ENCODE peak calls at places on chromosomes 7 and 10, in ten cellular contexts. A, J, L, Z, O, X, V, N, I and D are unnamed samples.

GRCh38 chr7:137953692-137954470 is 48.0 kb downstream of the CREB3L2 start:
- DNase-seq in A (peak; percentile 84), J (peak; percentile 89), L (peak; percentile 51), Z (peak; percentile 83), O (no peak), X (no peak), V (no peak), N (no peak), I (peak; percentile 35), D (peak; percentile 60)

GRCh38 chr7:5041047-5041446 is 4.6 kb upstream of the RBAK start:
- DNase-seq in A (no peak), J (no peak), L (no peak), Z (no peak), O (no peak), X (no peak), V (no peak), N (no peak), I (no peak), D (no peak)

GRCh38 chr7:44769381-44770209 is 20.9 kb downstream of the ZMIZ2 start:
- DNase-seq in A (peak; percentile 47), J (no peak), L (peak; percentile 41), Z (peak; percentile 53), O (no peak), X (no peak), V (peak; percentile 32), N (no peak), I (peak; percentile 73), D (no peak)

GRCh38 chr10:11884706-11885423 is 61.7 kb downstream of the PROSER2 start:
- DNase-seq in A (no peak), J (no peak), L (peak; percentile 76), Z (no peak), O (peak; percentile 51), X (no peak), V (no peak), N (no peak), I (no peak), D (no peak)

GRCh38 chr7:12731214-12731656 is 43.8 kb downstream of the ARL4A start:
- DNase-seq in A (peak; percentile 36), J (no peak), L (peak; percentile 69), Z (peak; percentile 70), O (no peak), X (peak; percentile 17), V (no peak), N (no peak), I (peak; percentile 38), D (no peak)

GRCh38 chr10:127887497-127888415 is 5.0 kb downstream of the CLRN3 start:
- DNase-seq in A (no peak), J (no peak), L (no peak), Z (no peak), O (no peak), X (no peak), V (no peak), N (no peak), I (no peak), D (no peak)

GRCh38 chr10:91156196-91156595 is 64.3 kb upstream of the PCGF5 start:
- DNase-seq in A (no peak), J (no peak), L (no peak), Z (no peak), O (no peak), X (no peak), V (no peak), N (no peak), I (no peak), D (no peak)

GRCh38 chr10:117137031-117137910 is 799 bp downstream of the VAX1 start:
- DNase-seq in A (no peak), J (peak; percentile 84), L (peak; percentile 45), Z (peak; percentile 16), O (no peak), X (no peak), V (no peak), N (no peak), I (no peak), D (no peak)

GRCh38 chr10:111030042-111030750 is 46.6 kb upstream of the ADRA2A start:
- DNase-seq in A (no peak), J (no peak), L (no peak), Z (no peak), O (peak; percentile 54), X (no peak), V (no peak), N (no peak), I (no peak), D (no peak)

GRCh38 chr10:43192824-43193223 is 54.6 kb downstream of the CSGALNACT2 start:
- DNase-seq in A (no peak), J (no peak), L (no peak), Z (no peak), O (no peak), X (no peak), V (no peak), N (no peak), I (no peak), D (no peak)

GRCh38 chr10:113029055-113029440 is 79.0 kb downstream of the TCF7L2 start:
- DNase-seq in A (no peak), J (no peak), L (peak; percentile 72), Z (no peak), O (no peak), X (no peak), V (no peak), N (no peak), I (peak; percentile 11), D (no peak)

GRCh38 chr10:15491856-15492255 is 120.8 kb upstream of the FAM171A1 start:
- DNase-seq in A (no peak), J (no peak), L (no peak), Z (no peak), O (no peak), X (no peak), V (no peak), N (no peak), I (no peak), D (no peak)

GRCh38 chr10:15487376-15487775 is 116.3 kb upstream of the FAM171A1 start:
- DNase-seq in A (no peak), J (no peak), L (no peak), Z (no peak), O (no peak), X (no peak), V (no peak), N (no peak), I (no peak), D (no peak)

GRCh38 chr10:15485684-15486316 is 114.7 kb upstream of the FAM171A1 start:
- DNase-seq in A (no peak), J (no peak), L (no peak), Z (peak; percentile 65), O (no peak), X (no peak), V (no peak), N (no peak), I (peak; percentile 98), D (no peak)

GRCh38 chr10:15486404-15486803 is 115.3 kb upstream of the FAM171A1 start:
- DNase-seq in A (peak; percentile 9), J (no peak), L (no peak), Z (peak; percentile 42), O (no peak), X (no peak), V (no peak), N (no peak), I (peak; percentile 98), D (no peak)

GRCh38 chr10:15489431-15489830 is 118.3 kb upstream of the FAM171A1 start:
- DNase-seq in A (no peak), J (no peak), L (no peak), Z (no peak), O (no peak), X (no peak), V (no peak), N (no peak), I (no peak), D (no peak)
- TF ChIP-seq CTCF in A (no peak), J (no peak), L (no peak), Z (no peak), O (no peak), X (no peak), V (no peak), N (no peak), I (no peak), D (no peak)

GRCh38 chr10:58921366-58921947 is 255.0 kb upstream of the PHYHIPL start:
- DNase-seq in A (no peak), J (no peak), L (no peak), Z (no peak), O (no peak), X (no peak), V (no peak), N (no peak), I (no peak), D (no peak)

GRCh38 chr10:58920655-58921003 is 255.8 kb upstream of the PHYHIPL start:
- DNase-seq in A (no peak), J (no peak), L (no peak), Z (no peak), O (no peak), X (no peak), V (no peak), N (no peak), I (no peak), D (no peak)

GRCh38 chr10:58919927-58920654 is 256.4 kb upstream of the PHYHIPL start:
- DNase-seq in A (peak; percentile 54), J (peak; percentile 68), L (peak; percentile 91), Z (peak; percentile 65), O (no peak), X (no peak), V (no peak), N (no peak), I (peak; percentile 78), D (no peak)

DNA sequence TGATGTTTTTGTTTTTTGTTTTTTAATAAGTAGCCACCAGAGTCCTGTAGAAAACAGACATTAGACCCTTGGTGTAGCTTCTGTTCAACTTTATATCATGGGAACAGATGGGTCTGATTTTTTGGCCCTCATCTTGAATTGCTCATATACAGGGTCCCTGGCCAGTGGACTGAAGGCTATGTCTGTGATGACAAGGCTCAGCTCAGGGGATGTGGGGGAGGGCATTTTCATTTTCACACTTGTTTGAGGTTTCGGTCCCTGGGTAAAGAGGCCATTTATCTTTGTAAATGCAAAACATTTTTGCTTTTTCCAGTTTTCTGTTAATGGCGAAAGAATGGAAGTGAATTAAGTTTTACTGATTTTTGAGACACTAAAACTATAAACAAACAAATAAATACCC is 257.6 kb upstream of the PHYHIPL start:
- DNase-seq in A (no peak), J (no peak), L (no peak), Z (no peak), O (no peak), X (no peak), V (no peak), N (no peak), I (no peak), D (no peak)
- H3K4me3 ChIP-seq in A (no peak overlapping the region), J (no peak overlapping the region), L (no peak overlapping the region), Z (no peak overlapping the region), O (no peak overlapping the region), X (no peak overlapping the region), V (no peak overlapping the region), N (no peak overlapping the region), I (no peak overlapping the region), D (no peak overlapping the region)

GRCh38 chr10:15719899-15720634 is at the start of gene ITGA8:
- DNase-seq in A (no peak), J (peak; percentile 20), L (no peak), Z (no peak), O (peak; percentile 64), X (no peak), V (no peak), N (no peak), I (peak; percentile 30), D (peak; percentile 25)
- TF ChIP-seq CTCF in A (peak; percentile 6), J (no peak), L (no peak), Z (peak; percentile 30), O (peak; percentile 37), X (peak; percentile 57), V (no peak), N (peak; percentile 22), I (peak; percentile 36), D (peak; percentile 54)

DNA sequence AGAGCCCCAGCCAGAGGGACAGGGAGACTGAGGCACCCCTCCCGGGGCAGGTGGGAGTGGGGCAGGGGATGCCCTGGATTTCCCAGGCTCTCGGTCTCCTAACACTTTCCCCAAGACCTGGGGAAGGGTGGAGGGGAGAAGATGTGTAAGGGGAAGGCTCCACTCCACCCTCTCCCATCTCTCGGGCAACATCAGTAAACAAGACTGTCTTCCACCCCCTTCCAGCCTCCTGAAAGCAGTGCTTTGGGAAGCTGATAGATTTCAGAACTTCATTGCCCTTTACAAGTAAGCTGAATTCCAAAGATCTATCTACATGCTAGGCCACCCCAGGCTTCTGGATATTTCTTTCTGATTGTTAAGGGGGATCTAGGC is 3.7 kb downstream of the FLNC start:
- DNase-seq in A (no peak), J (no peak), L (no peak), Z (peak; percentile 73), O (no peak), X (no peak), V (no peak), N (no peak), I (peak; percentile 70), D (no peak)
- H3K4me3 ChIP-seq in A (peak overlapping the region; percentile 17), J (no peak overlapping the region), L (no peak overlapping the region), Z (no peak overlapping the region), O (no peak overlapping the region), X (no peak overlapping the region), V (no peak overlapping the region), N (no peak overlapping the region), I (peak overlapping the region; percentile 90), D (no peak overlapping the region)